ENCODE peak calls at places on chromosome 9, in seven cellular contexts. E is activated CD8-positive, alpha-beta memory T cell treated with anti-CD3 and anti-CD28 coated beads for 4 hours; J is left lung; R is ovary; O is aorta; I is Kasumi-1; C is smooth muscle cell of the brain vasculature. D is an unnamed sample.

GRCh38 chr9:16425572-16425971 is 444.9 kb downstream of the BNC2 start:
- DNase-seq in E (no peak), J (no peak), R (no peak), O (no peak), I (no peak), C (no peak), D (no peak)

GRCh38 chr9:131636593-131636992 is 91.3 kb downstream of the PRRT1B start:
- DNase-seq in E (no peak), J (no peak), R (no peak), O (no peak), I (no peak), C (no peak), D (no peak)

GRCh38 chr9:98742325-98743280 is 33.9 kb upstream of the GABBR2 start:
- DNase-seq in E (no peak), J (no peak), R (no peak), O (no peak), I (no peak), C (no peak), D (no peak)

GRCh38 chr9:109870365-109870764 is 90.4 kb downstream of the PALM2AKAP2 start:
- DNase-seq in E (no peak), J (no peak), R (no peak), O (no peak), I (no peak), C (no peak), D (no peak)

GRCh38 chr9:1591310-1591709 is 423.8 kb upstream of the SMARCA2 start:
- DNase-seq in E (no peak), J (no peak), R (no peak), O (no peak), I (peak), C (no peak), D (no peak)

GRCh38 chr9:130124471-130124870 is 47.7 kb upstream of the NCS1 start:
- DNase-seq in E (no peak), J (no peak), R (peak), O (no peak), I (no peak), C (no peak), D (no peak)

GRCh38 chr9:4684820-4685219 is 5.5 kb downstream of the CDC37L1 start:
- DNase-seq in E (no peak), J (no peak), R (no peak), O (no peak), I (no peak), C (no peak), D (no peak)

GRCh38 chr9:137280478-137281344 is 3.2 kb downstream of the TOR4A start:
- DNase-seq in E (no peak), J (peak), R (no peak), O (peak), I (no peak), C (no peak), D (no peak)

GRCh38 chr9:97362777-97363545 is 48.9 kb upstream of the TDRD7 start:
- DNase-seq in E (no peak), J (no peak), R (no peak), O (no peak), I (no peak), C (no peak), D (no peak)

GRCh38 chr9:118367383-118367782 is 663.2 kb downstream of the TLR4 start:
- DNase-seq in E (no peak), J (no peak), R (no peak), O (no peak), I (no peak), C (no peak), D (no peak)

GRCh38 chr9:111036068-111036789 is 2.0 kb downstream of the LPAR1 start:
- DNase-seq in E (no peak), J (peak), R (peak), O (peak), I (peak), C (no peak), D (no peak)

GRCh38 chr9:98083566-98084135 is 27.1 kb downstream of the NANS start:
- DNase-seq in E (no peak), J (no peak), R (no peak), O (no peak), I (no peak), C (no peak), D (no peak)

GRCh38 chr9:30970186-30970585 is 1414.3 kb upstream of the ACO1 start:
- DNase-seq in E (no peak), J (no peak), R (no peak), O (no peak), I (no peak), C (no peak), D (no peak)

GRCh38 chr9:13717356-13718057 is 438.0 kb upstream of the MPDZ start:
- DNase-seq in E (no peak), J (no peak), R (no peak), O (no peak), I (no peak), C (no peak), D (no peak)

GRCh38 chr9:98501776-98502175 is 207.0 kb downstream of the GABBR2 start:
- DNase-seq in E (no peak), J (no peak), R (no peak), O (no peak), I (no peak), C (no peak), D (no peak)

GRCh38 chr9:8366161-8366926 is 566.8 kb upstream of the DMAC1 start:
- DNase-seq in E (no peak), J (no peak), R (no peak), O (no peak), I (no peak), C (no peak), D (no peak)